ENCODE peak calls at places on chromosomes 7 and 10, in ten cellular contexts. H is HEK293T; I is cardiac septum; Q is iris pigment epithelial cell; F is Peyer's patch; L is AG08395; E is H4; S is stimulated activated CD4-positive, alpha-beta T cell treated with anti-CD3 and anti-CD28 coated beads, Interleukin-15, amount 100 ng/mL, for 48 hours; K is NCI-H1105 treated with DMSO at 0.1 percent for 48 hours; Z is AG08396. G is an unnamed sample.

GRCh38 chr10:3781458-3782098 is 3.4 kb downstream of the KLF6 start:
- DNase-seq in H (no peak), I (peak), Q (peak), F (peak), L (peak), E (no peak), S (no peak), K (no peak), Z (peak), G (no peak)

GRCh38 chr10:98431016-98431415 is 15.7 kb downstream of the HPS1 start:
- DNase-seq in H (no peak), I (peak), Q (no peak), F (no peak), L (no peak), E (no peak), S (no peak), K (no peak), Z (no peak), G (no peak)

GRCh38 chr10:11757452-11757819 is 15.3 kb downstream of the ECHDC3 start:
- DNase-seq in H (peak), I (no peak), Q (peak), F (no peak), L (peak), E (peak), S (no peak), K (peak), Z (peak), G (no peak)

GRCh38 chr10:10914129-10914528 is 103.5 kb upstream of the CELF2 start:
- DNase-seq in H (no peak), I (no peak), Q (no peak), F (no peak), L (no peak), E (no peak), S (no peak), K (no peak), Z (peak), G (no peak)

GRCh38 chr7:82501256-82501815 is 57.8 kb upstream of the CACNA2D1 start:
- DNase-seq in H (no peak), I (no peak), Q (no peak), F (no peak), L (no peak), E (no peak), S (no peak), K (no peak), Z (no peak), G (no peak)

GRCh38 chr10:74150151-74151056 is at the start of gene AP3M1:
- DNase-seq in H (peak), I (peak), Q (no peak), F (peak), L (peak), E (no peak), S (peak), K (peak), Z (peak), G (no peak)

GRCh38 chr7:39741942-39742623 is 118.7 kb downstream of the RALA start:
- DNase-seq in H (peak), I (no peak), Q (peak), F (peak), L (peak), E (peak), S (peak), K (no peak), Z (no peak), G (no peak)

GRCh38 chr10:102299873-102300272 is 54.5 kb downstream of the GBF1 start:
- DNase-seq in H (no peak), I (no peak), Q (peak), F (no peak), L (no peak), E (no peak), S (no peak), K (no peak), Z (peak), G (no peak)

GRCh38 chr10:88209837-88210552 is 346.6 kb downstream of the PTEN start:
- DNase-seq in H (no peak), I (no peak), Q (peak), F (no peak), L (peak), E (no peak), S (no peak), K (no peak), Z (peak), G (no peak)

GRCh38 chr10:130990536-130990935 is 321.0 kb downstream of the TCERG1L start:
- DNase-seq in H (no peak), I (no peak), Q (no peak), F (no peak), L (no peak), E (no peak), S (no peak), K (peak), Z (no peak), G (no peak)

GRCh38 chr10:112678581-112678980 is 231.6 kb downstream of the VTI1A start:
- DNase-seq in H (no peak), I (no peak), Q (no peak), F (no peak), L (no peak), E (no peak), S (no peak), K (no peak), Z (no peak), G (no peak)

GRCh38 chr10:36574212-36574611 is 551.2 kb upstream of the ANKRD30A start:
- DNase-seq in H (no peak), I (no peak), Q (peak), F (no peak), L (peak), E (no peak), S (no peak), K (no peak), Z (peak), G (no peak)

GRCh38 chr7:98934267-98934666 is 55.9 kb downstream of the TRRAP start:
- DNase-seq in H (no peak), I (no peak), Q (no peak), F (no peak), L (no peak), E (no peak), S (no peak), K (no peak), Z (no peak), G (no peak)

GRCh38 chr7:39910108-39910869 is 39.8 kb upstream of the CDK13 start:
- DNase-seq in H (no peak), I (no peak), Q (peak), F (no peak), L (no peak), E (peak), S (no peak), K (no peak), Z (peak), G (no peak)

GRCh38 chr10:78894841-78895195 is 173.9 kb upstream of the ZMIZ1 start:
- DNase-seq in H (no peak), I (peak), Q (no peak), F (no peak), L (no peak), E (no peak), S (no peak), K (no peak), Z (no peak), G (peak)

GRCh38 chr10:98373260-98373659 is 41.7 kb downstream of the PYROXD2 start:
- DNase-seq in H (no peak), I (no peak), Q (no peak), F (no peak), L (no peak), E (no peak), S (no peak), K (no peak), Z (no peak), G (no peak)

GRCh38 chr10:22630229-22631174 is 83.9 kb downstream of the PIP4K2A start:
- DNase-seq in H (no peak), I (no peak), Q (peak), F (no peak), L (peak), E (peak), S (no peak), K (no peak), Z (peak), G (no peak)

GRCh38 chr10:106107711-106108110 is 1056.8 kb downstream of the SORCS1 start:
- DNase-seq in H (no peak), I (no peak), Q (peak), F (no peak), L (no peak), E (no peak), S (no peak), K (no peak), Z (no peak), G (no peak)

GRCh38 chr10:6542999-6543430 is 37.1 kb downstream of the PRKCQ start:
- DNase-seq in H (no peak), I (no peak), Q (no peak), F (peak), L (no peak), E (no peak), S (no peak), K (no peak), Z (no peak), G (no peak)

GRCh38 chr10:90945496-90946070 is 24.7 kb upstream of the ANKRD1 start:
- DNase-seq in H (no peak), I (no peak), Q (no peak), F (no peak), L (peak), E (no peak), S (no peak), K (no peak), Z (no peak), G (no peak)

GRCh38 chr7:63899691-63900393 is 98.8 kb upstream of the ZNF722 start:
- DNase-seq in H (peak), I (peak), Q (no peak), F (peak), L (no peak), E (peak), S (peak), K (peak), Z (no peak), G (peak)

GRCh38 chr7:22720791-22721786 is 5.9 kb upstream of the IL6 start:
- DNase-seq in H (no peak), I (no peak), Q (no peak), F (no peak), L (no peak), E (no peak), S (no peak), K (no peak), Z (no peak), G (no peak)

GRCh38 chr10:5890519-5890878 is 456 bp downstream of the FBH1 start:
- DNase-seq in H (peak), I (peak), Q (no peak), F (no peak), L (no peak), E (no peak), S (peak), K (no peak), Z (peak), G (peak)

GRCh38 chr7:70566659-70567058 is 565.3 kb upstream of the GALNT17 start:
- DNase-seq in H (no peak), I (no peak), Q (peak), F (no peak), L (no peak), E (no peak), S (no peak), K (no peak), Z (no peak), G (no peak)

GRCh38 chr7:133697585-133697984 is 429.6 kb upstream of the LRGUK start:
- DNase-seq in H (no peak), I (no peak), Q (no peak), F (no peak), L (no peak), E (no peak), S (no peak), K (no peak), Z (no peak), G (no peak)

GRCh38 chr7:27843584-27844305 is 103.8 kb downstream of the TAX1BP1 start:
- DNase-seq in H (no peak), I (no peak), Q (no peak), F (no peak), L (no peak), E (no peak), S (no peak), K (no peak), Z (no peak), G (no peak)

GRCh38 chr10:71726673-71727428 is 7.3 kb upstream of the C10orf105 start:
- DNase-seq in H (no peak), I (no peak), Q (no peak), F (peak), L (no peak), E (no peak), S (peak), K (no peak), Z (no peak), G (no peak)

GRCh38 chr10:114397651-114398145 is 6.6 kb downstream of the AFAP1L2 start:
- DNase-seq in H (no peak), I (no peak), Q (no peak), F (no peak), L (no peak), E (no peak), S (no peak), K (no peak), Z (no peak), G (no peak)

GRCh38 chr7:140689199-140690152 is 7.0 kb upstream of the NDUFB2 start:
- DNase-seq in H (no peak), I (peak), Q (no peak), F (no peak), L (no peak), E (no peak), S (no peak), K (no peak), Z (no peak), G (no peak)

GRCh38 chr7:1913290-1914282 is 243.5 kb downstream of the ELFN1 start:
- DNase-seq in H (no peak), I (no peak), Q (no peak), F (no peak), L (no peak), E (no peak), S (no peak), K (no peak), Z (no peak), G (no peak)